ENCODE peak calls at places on chromosomes 4 and X, in six cellular contexts. E is upper lobe of right lung; Y is H9; S is activated CD4-positive, alpha-beta T cell treated with anti-CD3 and anti-CD28 coated beads, Interleukin-2, amount 50 U/mL, for 1 hour; A is neural progenitor cell; H is CD8-positive, alpha-beta memory T cell. G is an unnamed sample.

GRCh38 chr4:77599378-77599777 is 6.2 kb upstream of the CXCL13 start:
- DNase-seq in E (no peak), Y (peak; percentile 52), S (no peak), A (peak; percentile 34), H (no peak), G (no peak)

GRCh38 chrX:85003655-85004244 is at the start of gene APOOL:
- DNase-seq in E (peak; percentile 90), Y (peak; percentile 86), S (peak; percentile 60), A (peak; percentile 89), H (peak; percentile 72), G (peak; percentile 45)

GRCh38 chr4:28146191-28146590 is 1285.5 kb downstream of the STIM2 start:
- DNase-seq in E (no peak), Y (no peak), S (no peak), A (no peak), H (no peak), G (no peak)

GRCh38 chrX:154010330-154011087 is 9.2 kb downstream of the IRAK1 start:
- DNase-seq in E (peak; percentile 66), Y (no peak), S (no peak), A (no peak), H (no peak), G (no peak)

GRCh38 chrX:46311581-46312120 is 233.6 kb downstream of the ZNF674 start:
- DNase-seq in E (no peak), Y (no peak), S (no peak), A (no peak), H (no peak), G (no peak)

GRCh38 chr4:158850800-158851644 is 82.2 kb downstream of the FNIP2 start:
- DNase-seq in E (no peak), Y (no peak), S (no peak), A (no peak), H (no peak), G (no peak)

GRCh38 chr4:57233391-57233790 is 123.2 kb upstream of the IGFBP7 start:
- DNase-seq in E (no peak), Y (no peak), S (no peak), A (no peak), H (no peak), G (no peak)

GRCh38 chr4:100294356-100294755 is 104.1 kb upstream of the DDIT4L start:
- DNase-seq in E (no peak), Y (no peak), S (no peak), A (no peak), H (no peak), G (no peak)

GRCh38 chr4:87410157-87410556 is 12.2 kb upstream of the NUDT9 start:
- DNase-seq in E (no peak), Y (no peak), S (no peak), A (no peak), H (no peak), G (no peak)

GRCh38 chr4:89837385-89837995 is 529 bp upstream of the SNCA start:
- DNase-seq in E (no peak), Y (peak; percentile 83), S (peak; percentile 3), A (peak; percentile 72), H (no peak), G (no peak)

GRCh38 chr4:4249876-4250275 is 1.9 kb upstream of the TMEM128 start:
- DNase-seq in E (no peak), Y (no peak), S (no peak), A (no peak), H (no peak), G (no peak)

GRCh38 chr4:148021706-148022105 is 289.8 kb downstream of the ARHGAP10 start:
- DNase-seq in E (no peak), Y (no peak), S (no peak), A (no peak), H (no peak), G (no peak)

GRCh38 chrX:101659601-101660063 is at the start of gene ARMCX2:
- DNase-seq in E (peak; percentile 67), Y (peak; percentile 62), S (no peak), A (peak; percentile 64), H (no peak), G (no peak)

GRCh38 chrX:68196939-68197791 is 236.1 kb downstream of the OPHN1 start:
- DNase-seq in E (no peak), Y (peak; percentile 37), S (no peak), A (peak; percentile 72), H (peak; percentile 5), G (no peak)

GRCh38 chr4:7412586-7412975 is 22.1 kb downstream of the PSAPL1 start:
- DNase-seq in E (peak; percentile 37), Y (peak; percentile 20), S (no peak), A (no peak), H (no peak), G (no peak)

GRCh38 chr4:128986908-128987307 is 106.4 kb downstream of the SCLT1 start:
- DNase-seq in E (no peak), Y (no peak), S (no peak), A (no peak), H (no peak), G (no peak)

GRCh38 chr4:14700083-14700482 is 302.2 kb upstream of the CPEB2 start:
- DNase-seq in E (no peak), Y (no peak), S (no peak), A (no peak), H (no peak), G (no peak)

GRCh38 chrX:69507500-69507789 is 3.3 kb downstream of the NALF2 start:
- DNase-seq in E (no peak), Y (no peak), S (no peak), A (no peak), H (no peak), G (no peak)

GRCh38 chrX:134186362-134187121 is 50.4 kb upstream of the CCDC160 start:
- DNase-seq in E (no peak), Y (no peak), S (peak; percentile 25), A (peak; percentile 16), H (peak; percentile 68), G (peak; percentile 12)

GRCh38 chr4:2745981-2746806 is 9.9 kb downstream of the TNIP2 start:
- DNase-seq in E (no peak), Y (no peak), S (peak; percentile 74), A (no peak), H (peak; percentile 79), G (peak; percentile 83)

GRCh38 chrX:12791253-12792228 is at the start of gene PRPS2:
- DNase-seq in E (peak; percentile 83), Y (peak; percentile 72), S (peak; percentile 68), A (peak; percentile 80), H (peak; percentile 64), G (peak; percentile 48)

GRCh38 chr4:52979020-52979419 is 116.9 kb downstream of the RASL11B start:
- DNase-seq in E (no peak), Y (no peak), S (no peak), A (no peak), H (no peak), G (no peak)

GRCh38 chrX:85223359-85223758 is 20.2 kb downstream of the SATL1 start:
- DNase-seq in E (no peak), Y (no peak), S (no peak), A (no peak), H (no peak), G (no peak)

GRCh38 chr4:3700736-3701135 is 65.4 kb upstream of the ADRA2C start:
- DNase-seq in E (peak; percentile 39), Y (no peak), S (no peak), A (no peak), H (no peak), G (no peak)

GRCh38 chrX:95539041-95539440 is 1145.6 kb upstream of the DIAPH2 start:
- DNase-seq in E (no peak), Y (no peak), S (no peak), A (peak; percentile 52), H (no peak), G (no peak)

GRCh38 chr4:89434364-89434988 is 126.9 kb upstream of the GPRIN3 start:
- DNase-seq in E (no peak), Y (no peak), S (no peak), A (peak; percentile 29), H (peak; percentile 30), G (no peak)

GRCh38 chr4:145234086-145234694 is 53.8 kb upstream of the OTUD4 start:
- DNase-seq in E (no peak), Y (peak; percentile 49), S (peak; percentile 39), A (peak; percentile 79), H (peak; percentile 26), G (peak; percentile 48)

GRCh38 chrX:40172980-40173661 is 75.4 kb upstream of the BCOR start:
- DNase-seq in E (no peak), Y (no peak), S (no peak), A (no peak), H (no peak), G (no peak)

GRCh38 chr4:101556845-101557244 is 209.5 kb upstream of the PPP3CA start:
- DNase-seq in E (no peak), Y (no peak), S (no peak), A (no peak), H (no peak), G (no peak)

GRCh38 chr4:41232406-41232805 is 18.1 kb upstream of the APBB2 start:
- DNase-seq in E (no peak), Y (no peak), S (no peak), A (no peak), H (no peak), G (no peak)

GRCh38 chr4:39096847-39097246 is 34.8 kb downstream of the KLHL5 start:
- DNase-seq in E (no peak), Y (no peak), S (no peak), A (no peak), H (no peak), G (no peak)

GRCh38 chr4:8709050-8709728 is 116.6 kb downstream of the CPZ start:
- DNase-seq in E (peak; percentile 38), Y (peak; percentile 12), S (no peak), A (no peak), H (no peak), G (no peak)

GRCh38 chr4:152545088-152545487 is 9.2 kb upstream of the FBXW7 start:
- DNase-seq in E (no peak), Y (no peak), S (no peak), A (no peak), H (no peak), G (no peak)

GRCh38 chr4:154329268-154329858 is 162.2 kb downstream of the DCHS2 start:
- DNase-seq in E (no peak), Y (no peak), S (no peak), A (peak; percentile 40), H (no peak), G (no peak)

GRCh38 chr4:182975806-182976205 is 58.6 kb upstream of the DCTD start:
- DNase-seq in E (no peak), Y (no peak), S (no peak), A (no peak), H (no peak), G (no peak)